ENCODE peak calls at places on chromosomes 13 and 19, in seven cellular contexts. V, B, E, L, K, R and M are unnamed samples.
A peak's percentile ranks its signal among the peaks of the same experiment; 100 is the strongest.

GRCh38 chr19:7533281-7533819 is 2.2 kb upstream of the PNPLA6 start:
- DNase-seq in V (peak; percentile 79), B (no peak), E (peak; percentile 76), L (peak; percentile 80), K (no peak), R (peak; percentile 62), M (no peak)

GRCh38 chr19:49775742-49776370 is 9.1 kb downstream of the AP2A1 start:
- DNase-seq in V (no peak), B (no peak), E (no peak), L (no peak), K (no peak), R (no peak), M (no peak)

GRCh38 chr19:7391218-7391670 is 42.5 kb downstream of the ARHGEF18 start:
- DNase-seq in V (no peak), B (no peak), E (no peak), L (no peak), K (peak; percentile 96), R (peak; percentile 61), M (no peak)

GRCh38 chr19:17505218-17505617 is 6.2 kb upstream of the PGLS start:
- DNase-seq in V (no peak), B (no peak), E (no peak), L (no peak), K (no peak), R (no peak), M (no peak)

GRCh38 chr13:74243637-74244526 is 109.7 kb upstream of the KLF12 start:
- DNase-seq in V (no peak), B (no peak), E (no peak), L (no peak), K (no peak), R (no peak), M (no peak)

GRCh38 chr19:38173324-38174041 is 50.5 kb downstream of the DPF1 start:
- DNase-seq in V (peak; percentile 79), B (no peak), E (peak; percentile 86), L (peak; percentile 95), K (no peak), R (no peak), M (no peak)

GRCh38 chr19:13974073-13974472 is 21.8 kb downstream of the DCAF15 start:
- DNase-seq in V (no peak), B (peak; percentile 78), E (no peak), L (no peak), K (peak; percentile 65), R (no peak), M (peak; percentile 23)

GRCh38 chr19:40420766-40421467 is 4.9 kb downstream of the SERTAD1 start:
- DNase-seq in V (peak; percentile 95), B (peak; percentile 93), E (peak; percentile 95), L (peak; percentile 97), K (peak; percentile 82), R (peak; percentile 96), M (peak; percentile 72)

GRCh38 chr13:79522583-79522982 is 41.6 kb downstream of the NDFIP2 start:
- DNase-seq in V (no peak), B (no peak), E (no peak), L (no peak), K (no peak), R (no peak), M (no peak)

GRCh38 chr13:102376314-102376713 is 25.5 kb downstream of the FGF14 start:
- DNase-seq in V (no peak), B (no peak), E (no peak), L (no peak), K (no peak), R (no peak), M (no peak)

GRCh38 chr13:34748078-34748477 is 194.0 kb upstream of the NBEA start:
- DNase-seq in V (peak; percentile 79), B (no peak), E (peak; percentile 21), L (peak; percentile 62), K (no peak), R (peak; percentile 13), M (no peak)

GRCh38 chr19:14106840-14107239 is 10.7 kb downstream of the PRKACA start:
- DNase-seq in V (no peak), B (no peak), E (peak; percentile 41), L (no peak), K (no peak), R (no peak), M (no peak)

GRCh38 chr19:16160943-16161560 is 12.3 kb downstream of the CIB3 start:
- DNase-seq in V (no peak), B (no peak), E (no peak), L (no peak), K (peak; percentile 95), R (peak; percentile 47), M (no peak)

GRCh38 chr13:75256922-75257321 is 225.0 kb downstream of the TBC1D4 start:
- DNase-seq in V (no peak), B (no peak), E (no peak), L (no peak), K (no peak), R (no peak), M (no peak)

GRCh38 chr19:18006895-18007604 is 920 bp upstream of the ARRDC2 start:
- DNase-seq in V (peak; percentile 82), B (peak; percentile 87), E (peak; percentile 81), L (peak; percentile 88), K (no peak), R (peak; percentile 88), M (peak; percentile 73)

GRCh38 chr13:98141938-98142426 is 912 bp upstream of the FARP1 start:
- DNase-seq in V (peak; percentile 25), B (no peak), E (peak; percentile 19), L (no peak), K (no peak), R (peak; percentile 38), M (no peak)

GRCh38 chr19:15452111-15453047 is 2.6 kb upstream of the WIZ start:
- DNase-seq in V (peak; percentile 91), B (peak; percentile 90), E (peak; percentile 91), L (peak; percentile 90), K (peak; percentile 91), R (peak; percentile 89), M (no peak)

GRCh38 chr13:65460136-65460535 is 1770.0 kb downstream of the PCDH9 start:
- DNase-seq in V (no peak), B (no peak), E (no peak), L (no peak), K (no peak), R (no peak), M (no peak)

GRCh38 chr13:91032104-91032503 is 315.4 kb upstream of the MIR17HG start:
- DNase-seq in V (no peak), B (no peak), E (no peak), L (no peak), K (no peak), R (no peak), M (no peak)

GRCh38 chr13:91036886-91037285 is 310.6 kb upstream of the MIR17HG start:
- DNase-seq in V (no peak), B (no peak), E (no peak), L (no peak), K (no peak), R (no peak), M (no peak)

DNA sequence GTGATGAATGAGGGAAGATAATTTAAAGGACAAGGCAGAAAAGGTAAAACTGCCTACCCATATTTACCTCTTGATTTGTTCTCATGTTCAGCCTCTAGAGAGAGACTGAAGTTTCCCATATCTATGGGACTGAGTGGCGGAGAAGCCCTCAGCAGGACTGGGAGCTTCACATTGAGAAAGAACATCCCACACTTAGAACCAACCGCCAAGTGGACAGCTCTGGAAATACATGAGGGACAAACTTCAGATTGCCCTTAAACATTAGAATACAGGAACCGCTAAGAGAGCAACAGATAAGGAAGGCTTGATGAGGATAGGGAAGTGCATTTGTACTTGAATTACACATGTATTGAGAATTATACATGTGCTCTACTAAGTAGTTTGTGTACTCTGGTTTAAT is 316.0 kb upstream of the MIR17HG start:
- DNase-seq in V (no peak), B (no peak), E (no peak), L (no peak), K (no peak), R (no peak), M (no peak)
- TF ChIP-seq CTCF in V (no peak), B (no peak), E (no peak), L (no peak), K (no peak), R (no peak), M (no peak)

GRCh38 chr13:110244926-110245325 is 62.0 kb downstream of the COL4A1 start:
- DNase-seq in V (no peak), B (no peak), E (no peak), L (no peak), K (no peak), R (no peak), M (no peak)

GRCh38 chr13:110248449-110249143 is 58.4 kb downstream of the COL4A1 start:
- DNase-seq in V (peak; percentile 3), B (no peak), E (no peak), L (peak; percentile 64), K (no peak), R (no peak), M (no peak)

GRCh38 chr13:110245421-110245899 is 61.5 kb downstream of the COL4A1 start:
- DNase-seq in V (no peak), B (no peak), E (no peak), L (no peak), K (no peak), R (no peak), M (no peak)

GRCh38 chr13:110244096-110244830 is 62.7 kb downstream of the COL4A1 start:
- DNase-seq in V (peak; percentile 59), B (no peak), E (no peak), L (no peak), K (no peak), R (no peak), M (no peak)

DNA sequence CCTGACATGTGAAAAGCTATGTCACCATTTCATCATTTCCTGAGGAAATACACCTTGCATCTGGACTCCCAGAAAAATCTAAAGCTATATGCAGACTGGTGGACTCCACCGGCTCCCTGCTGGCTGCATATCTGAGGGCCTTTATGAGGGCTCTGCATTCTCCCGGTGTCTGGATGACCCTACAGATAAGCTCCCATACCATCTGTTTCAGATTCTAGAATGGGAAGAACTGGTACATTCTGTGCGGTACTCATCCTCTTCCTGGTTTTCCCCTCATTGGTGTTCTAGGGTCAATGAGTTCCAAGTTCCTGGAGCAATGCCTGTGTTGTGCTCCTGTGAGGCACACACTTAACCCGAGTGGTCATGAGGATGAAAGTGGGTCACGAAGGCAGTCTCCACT is 60.4 kb downstream of the COL4A1 start:
- DNase-seq in V (no peak), B (no peak), E (no peak), L (peak; percentile 58), K (no peak), R (no peak), M (no peak)
- H3K4me1 ChIP-seq in V (peaks cover 98% of the 10 kb centered on the region), B (peaks cover 34% of the 10 kb centered on the region), E (peaks cover 99% of the 10 kb centered on the region), L (peaks cover 24% of the 10 kb centered on the region), K (no peaks in the 10 kb centered on the region), R (peaks cover 36% of the 10 kb centered on the region), M (no peaks in the 10 kb centered on the region)

DNA sequence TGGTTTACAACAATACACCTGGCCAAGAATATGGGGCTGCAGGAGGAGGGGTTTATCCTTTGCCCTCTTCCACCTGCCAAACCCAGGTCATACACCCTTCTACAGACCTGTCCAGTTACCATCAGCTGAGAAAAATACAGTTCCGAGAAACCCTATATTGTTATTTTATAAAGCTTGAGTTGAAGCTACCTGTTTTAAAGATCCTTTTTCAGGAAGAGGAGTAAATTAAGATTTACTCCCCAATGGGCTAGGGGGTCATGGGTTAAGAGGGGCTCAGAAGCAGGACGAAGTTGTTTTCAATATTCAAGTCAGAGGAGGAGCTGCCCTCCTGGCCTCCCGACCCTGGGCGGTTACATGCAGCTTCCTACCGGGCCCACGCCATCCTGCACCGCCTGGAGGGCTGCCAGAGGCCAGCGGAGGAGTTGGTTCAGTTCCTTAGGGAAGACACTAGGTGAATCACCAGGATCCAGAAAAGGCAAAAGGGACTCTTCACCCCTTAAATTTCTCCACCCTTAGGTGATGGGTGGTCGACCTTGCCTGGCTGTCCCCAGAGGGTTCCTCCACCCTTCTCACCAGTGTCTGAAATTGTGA is 1.3 kb downstream of the GJB2 start:
- DNase-seq in V (no peak), B (no peak), E (no peak), L (no peak), K (no peak), R (peak; percentile 76), M (no peak)
- TF ChIP-seq CTCF in V (no peak), B (no peak), E (no peak), L (no peak), K (no peak), R (peak; percentile 26), M (no peak)

GRCh38 chr19:5974721-5975387 is 3.1 kb downstream of the RANBP3 start:
- DNase-seq in V (no peak), B (no peak), E (no peak), L (no peak), K (no peak), R (no peak), M (peak; percentile 76)
- H3K4me1 ChIP-seq in V (peaks cover 70% of the 10 kb centered on the region), B (peaks cover 3% of the 10 kb centered on the region), E (peaks cover 86% of the 10 kb centered on the region), L (peaks cover 18% of the 10 kb centered on the region), K (peaks cover 21% of the 10 kb centered on the region), R (peaks cover 36% of the 10 kb centered on the region), M (peaks cover 73% of the 10 kb centered on the region)